ENCODE peak calls at places on chromosomes 5 and 9, in ten cellular contexts. N, I, V, Y, P, E, T, W, O and D are unnamed samples.

GRCh38 chr9:93949694-93950449 is 5.3 kb downstream of the BARX1 start:
- DNase-seq in N (no peak), I (no peak), V (no peak), Y (no peak), P (no peak), E (no peak), T (no peak), W (no peak), O (no peak), D (no peak)

GRCh38 chr9:137550241-137550621 is at the start of gene PNPLA7:
- DNase-seq in N (peak; percentile 35), I (peak; percentile 61), V (no peak), Y (peak; percentile 95), P (peak; percentile 21), E (peak; percentile 90), T (peak; percentile 22), W (no peak), O (peak; percentile 90), D (peak; percentile 26)

GRCh38 chr9:133883356-133883755 is 108.8 kb downstream of the VAV2 start:
- DNase-seq in N (peak; percentile 6), I (no peak), V (no peak), Y (no peak), P (no peak), E (no peak), T (no peak), W (no peak), O (no peak), D (no peak)

GRCh38 chr9:115649991-115650472 is 503.6 kb upstream of the PAPPA start:
- DNase-seq in N (peak; percentile 96), I (peak; percentile 54), V (no peak), Y (peak; percentile 27), P (peak; percentile 62), E (peak; percentile 1), T (no peak), W (no peak), O (peak; percentile 14), D (no peak)

GRCh38 chr5:10726179-10726912 is 34.7 kb downstream of the DAP start:
- DNase-seq in N (no peak), I (no peak), V (no peak), Y (no peak), P (no peak), E (no peak), T (no peak), W (no peak), O (no peak), D (no peak)

GRCh38 chr9:272251-273213 is 57.9 kb downstream of the DOCK8 start:
- DNase-seq in N (no peak), I (no peak), V (peak; percentile 50), Y (peak; percentile 40), P (no peak), E (no peak), T (peak; percentile 45), W (peak; percentile 85), O (no peak), D (peak; percentile 54)

GRCh38 chr5:78405820-78406750 is 45.7 kb downstream of the SCAMP1 start:
- DNase-seq in N (peak; percentile 67), I (no peak), V (no peak), Y (no peak), P (no peak), E (no peak), T (no peak), W (no peak), O (no peak), D (no peak)

GRCh38 chr9:82424599-82424998 is 436.0 kb downstream of the SPATA31D1 start:
- DNase-seq in N (no peak), I (no peak), V (no peak), Y (peak; percentile 24), P (no peak), E (no peak), T (no peak), W (no peak), O (no peak), D (no peak)

GRCh38 chr5:127844631-127845030 is 141.4 kb downstream of the CCDC192 start:
- DNase-seq in N (no peak), I (peak; percentile 42), V (no peak), Y (peak; percentile 54), P (no peak), E (peak; percentile 98), T (no peak), W (no peak), O (no peak), D (no peak)

GRCh38 chr5:1075555-1075881 is 36.3 kb downstream of the SLC12A7 start:
- DNase-seq in N (no peak), I (no peak), V (no peak), Y (no peak), P (no peak), E (no peak), T (no peak), W (no peak), O (no peak), D (no peak)

GRCh38 chr5:91366571-91366970 is 16.5 kb downstream of the ARRDC3 start:
- DNase-seq in N (no peak), I (no peak), V (no peak), Y (no peak), P (no peak), E (no peak), T (no peak), W (no peak), O (no peak), D (no peak)